ENCODE peak calls at places on chromosomes 16 and 17, in seven cellular contexts. One of them, this sample, is unnamed.

GRCh38 chr16:4264546-4264945 is 8.3 kb downstream of the TFAP4 start:
- DNase-seq in right lobe of liver: no peak
- DNase-seq in HCT116: no peak
- DNase-seq in nephron progenitor cell: no peak
- DNase-seq in mesothelial cell of epicardium: no peak
- DNase-seq in stomach: no peak
- DNase-seq in endothelial cell: no peak
- DNase-seq in this sample: no peak

GRCh38 chr17:17971431-17972125 is 622 bp downstream of the TOM1L2 start:
- DNase-seq in right lobe of liver: peak
- DNase-seq in HCT116: no peak
- DNase-seq in nephron progenitor cell: no peak
- DNase-seq in mesothelial cell of epicardium: no peak
- DNase-seq in stomach: peak
- DNase-seq in endothelial cell: no peak
- DNase-seq in this sample: no peak

GRCh38 chr17:65092262-65092661 is 35.7 kb upstream of the GNA13 start:
- DNase-seq in right lobe of liver: no peak
- DNase-seq in HCT116: no peak
- DNase-seq in nephron progenitor cell: no peak
- DNase-seq in mesothelial cell of epicardium: no peak
- DNase-seq in stomach: no peak
- DNase-seq in endothelial cell: no peak
- DNase-seq in this sample: no peak

GRCh38 chr16:12336158-12336557 is 359.6 kb downstream of the SNX29 start:
- DNase-seq in right lobe of liver: no peak
- DNase-seq in HCT116: no peak
- DNase-seq in nephron progenitor cell: no peak
- DNase-seq in mesothelial cell of epicardium: no peak
- DNase-seq in stomach: no peak
- DNase-seq in endothelial cell: no peak
- DNase-seq in this sample: no peak

GRCh38 chr17:8964801-8965393 is 610 bp downstream of the PIK3R5 start:
- DNase-seq in right lobe of liver: peak
- DNase-seq in HCT116: no peak
- DNase-seq in nephron progenitor cell: no peak
- DNase-seq in mesothelial cell of epicardium: no peak
- DNase-seq in stomach: no peak
- DNase-seq in endothelial cell: peak
- DNase-seq in this sample: peak

GRCh38 chr17:72976971-72977767 is 115.3 kb downstream of the SLC39A11 start:
- DNase-seq in right lobe of liver: peak
- DNase-seq in HCT116: peak
- DNase-seq in nephron progenitor cell: no peak
- DNase-seq in mesothelial cell of epicardium: peak
- DNase-seq in stomach: peak
- DNase-seq in endothelial cell: no peak
- DNase-seq in this sample: no peak

GRCh38 chr16:5328546-5328945 is 231.0 kb upstream of the EEF2KMT start:
- DNase-seq in right lobe of liver: no peak
- DNase-seq in HCT116: no peak
- DNase-seq in nephron progenitor cell: no peak
- DNase-seq in mesothelial cell of epicardium: no peak
- DNase-seq in stomach: no peak
- DNase-seq in endothelial cell: no peak
- DNase-seq in this sample: no peak

GRCh38 chr17:48213797-48214196 is 106.2 kb downstream of the SNX11 start:
- DNase-seq in right lobe of liver: no peak
- DNase-seq in HCT116: no peak
- DNase-seq in nephron progenitor cell: no peak
- DNase-seq in mesothelial cell of epicardium: no peak
- DNase-seq in stomach: no peak
- DNase-seq in endothelial cell: no peak
- DNase-seq in this sample: no peak

GRCh38 chr17:80615311-80615710 is 70.7 kb downstream of the RPTOR start:
- DNase-seq in right lobe of liver: no peak
- DNase-seq in HCT116: no peak
- DNase-seq in nephron progenitor cell: no peak
- DNase-seq in mesothelial cell of epicardium: no peak
- DNase-seq in stomach: no peak
- DNase-seq in endothelial cell: no peak
- DNase-seq in this sample: no peak

GRCh38 chr16:29807426-29808218 is 1.3 kb downstream of the MAZ start:
- DNase-seq in right lobe of liver: peak
- DNase-seq in HCT116: peak
- DNase-seq in nephron progenitor cell: peak
- DNase-seq in mesothelial cell of epicardium: peak
- DNase-seq in stomach: peak
- DNase-seq in endothelial cell: peak
- DNase-seq in this sample: peak

GRCh38 chr16:76653390-76654026 is 376.3 kb downstream of the CNTNAP4 start:
- DNase-seq in right lobe of liver: no peak
- DNase-seq in HCT116: no peak
- DNase-seq in nephron progenitor cell: peak
- DNase-seq in mesothelial cell of epicardium: no peak
- DNase-seq in stomach: no peak
- DNase-seq in endothelial cell: no peak
- DNase-seq in this sample: no peak

GRCh38 chr17:45742251-45742650 is 41.9 kb upstream of the CRHR1 start:
- DNase-seq in right lobe of liver: no peak
- DNase-seq in HCT116: no peak
- DNase-seq in nephron progenitor cell: no peak
- DNase-seq in mesothelial cell of epicardium: no peak
- DNase-seq in stomach: no peak
- DNase-seq in endothelial cell: no peak
- DNase-seq in this sample: no peak

GRCh38 chr16:84503751-84504395 is 586 bp downstream of the MEAK7 start:
- DNase-seq in right lobe of liver: peak
- DNase-seq in HCT116: no peak
- DNase-seq in nephron progenitor cell: no peak
- DNase-seq in mesothelial cell of epicardium: no peak
- DNase-seq in stomach: no peak
- DNase-seq in endothelial cell: no peak
- DNase-seq in this sample: no peak

GRCh38 chr17:48544356-48545021 is 420 bp downstream of the HOXB2 start:
- DNase-seq in right lobe of liver: peak
- DNase-seq in HCT116: no peak
- DNase-seq in nephron progenitor cell: peak
- DNase-seq in mesothelial cell of epicardium: peak
- DNase-seq in stomach: peak
- DNase-seq in endothelial cell: peak
- DNase-seq in this sample: peak

GRCh38 chr17:82897514-82898249 is 57.9 kb upstream of the ZNF750 start:
- DNase-seq in right lobe of liver: no peak
- DNase-seq in HCT116: no peak
- DNase-seq in nephron progenitor cell: no peak
- DNase-seq in mesothelial cell of epicardium: no peak
- DNase-seq in stomach: no peak
- DNase-seq in endothelial cell: no peak
- DNase-seq in this sample: no peak

GRCh38 chr16:28085376-28086171 is 22.1 kb upstream of the GSG1L start:
- DNase-seq in right lobe of liver: no peak
- DNase-seq in HCT116: no peak
- DNase-seq in nephron progenitor cell: no peak
- DNase-seq in mesothelial cell of epicardium: no peak
- DNase-seq in stomach: no peak
- DNase-seq in endothelial cell: no peak
- DNase-seq in this sample: no peak

GRCh38 chr17:4583796-4584124 is 569 bp upstream of the SMTNL2 start:
- DNase-seq in right lobe of liver: no peak
- DNase-seq in HCT116: peak
- DNase-seq in nephron progenitor cell: peak
- DNase-seq in mesothelial cell of epicardium: no peak
- DNase-seq in stomach: no peak
- DNase-seq in endothelial cell: peak
- DNase-seq in this sample: peak

GRCh38 chr17:80095038-80095843 is 6.1 kb upstream of the GAA start:
- DNase-seq in right lobe of liver: no peak
- DNase-seq in HCT116: no peak
- DNase-seq in nephron progenitor cell: no peak
- DNase-seq in mesothelial cell of epicardium: no peak
- DNase-seq in stomach: no peak
- DNase-seq in endothelial cell: no peak
- DNase-seq in this sample: no peak

GRCh38 chr16:24135624-24136296 is 120.4 kb upstream of the CACNG3 start:
- DNase-seq in right lobe of liver: no peak
- DNase-seq in HCT116: no peak
- DNase-seq in nephron progenitor cell: no peak
- DNase-seq in mesothelial cell of epicardium: no peak
- DNase-seq in stomach: no peak
- DNase-seq in endothelial cell: no peak
- DNase-seq in this sample: no peak

GRCh38 chr17:79023886-79024771 is at the start of gene C1QTNF1:
- DNase-seq in right lobe of liver: no peak
- DNase-seq in HCT116: no peak
- DNase-seq in nephron progenitor cell: peak
- DNase-seq in mesothelial cell of epicardium: no peak
- DNase-seq in stomach: peak
- DNase-seq in endothelial cell: peak
- DNase-seq in this sample: peak
- TF ChIP-seq CTCF in right lobe of liver: peak
- TF ChIP-seq CTCF in HCT116: peak
- TF ChIP-seq CTCF in nephron progenitor cell: peak
- TF ChIP-seq CTCF in mesothelial cell of epicardium: peak
- TF ChIP-seq CTCF in stomach: no peak
- TF ChIP-seq CTCF in endothelial cell: peak
- TF ChIP-seq CTCF in this sample: peak

DNA sequence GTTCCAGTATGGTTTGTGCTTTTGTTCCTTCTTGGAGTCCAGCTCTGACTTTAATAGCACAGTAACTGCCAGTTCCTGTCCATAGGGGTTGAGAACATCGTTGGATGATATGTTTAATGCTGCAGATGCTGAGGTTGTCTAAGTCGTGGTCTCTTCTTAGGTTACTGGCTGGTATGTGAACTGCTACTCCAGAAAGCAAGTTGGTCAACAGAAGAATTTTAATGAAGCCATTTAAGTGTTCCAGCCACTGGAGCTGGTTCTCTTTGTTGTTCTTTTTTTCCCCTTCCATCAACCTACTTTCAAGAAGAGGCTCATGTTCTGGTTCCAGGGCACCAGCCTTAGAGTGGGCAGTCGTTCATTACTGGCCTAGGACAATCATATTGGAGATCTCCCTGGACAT is 140.3 kb upstream of the TBX2 start:
- DNase-seq in right lobe of liver: no peak
- DNase-seq in HCT116: no peak
- DNase-seq in nephron progenitor cell: no peak
- DNase-seq in mesothelial cell of epicardium: no peak
- DNase-seq in stomach: no peak
- DNase-seq in endothelial cell: no peak
- DNase-seq in this sample: no peak
- TF ChIP-seq CTCF in right lobe of liver: no peak
- TF ChIP-seq CTCF in HCT116: no peak
- TF ChIP-seq CTCF in nephron progenitor cell: no peak
- TF ChIP-seq CTCF in mesothelial cell of epicardium: no peak
- TF ChIP-seq CTCF in stomach: no peak
- TF ChIP-seq CTCF in endothelial cell: no peak
- TF ChIP-seq CTCF in this sample: no peak

GRCh38 chr17:16919663-16920627 is 52.0 kb downstream of the TNFRSF13B start:
- DNase-seq in right lobe of liver: no peak
- DNase-seq in HCT116: no peak
- DNase-seq in nephron progenitor cell: no peak
- DNase-seq in mesothelial cell of epicardium: no peak
- DNase-seq in stomach: peak
- DNase-seq in endothelial cell: no peak
- DNase-seq in this sample: no peak
- TF ChIP-seq CTCF in right lobe of liver: no peak
- TF ChIP-seq CTCF in HCT116: peak
- TF ChIP-seq CTCF in nephron progenitor cell: no peak
- TF ChIP-seq CTCF in mesothelial cell of epicardium: no peak
- TF ChIP-seq CTCF in stomach: no peak
- TF ChIP-seq CTCF in endothelial cell: no peak
- TF ChIP-seq CTCF in this sample: no peak

DNA sequence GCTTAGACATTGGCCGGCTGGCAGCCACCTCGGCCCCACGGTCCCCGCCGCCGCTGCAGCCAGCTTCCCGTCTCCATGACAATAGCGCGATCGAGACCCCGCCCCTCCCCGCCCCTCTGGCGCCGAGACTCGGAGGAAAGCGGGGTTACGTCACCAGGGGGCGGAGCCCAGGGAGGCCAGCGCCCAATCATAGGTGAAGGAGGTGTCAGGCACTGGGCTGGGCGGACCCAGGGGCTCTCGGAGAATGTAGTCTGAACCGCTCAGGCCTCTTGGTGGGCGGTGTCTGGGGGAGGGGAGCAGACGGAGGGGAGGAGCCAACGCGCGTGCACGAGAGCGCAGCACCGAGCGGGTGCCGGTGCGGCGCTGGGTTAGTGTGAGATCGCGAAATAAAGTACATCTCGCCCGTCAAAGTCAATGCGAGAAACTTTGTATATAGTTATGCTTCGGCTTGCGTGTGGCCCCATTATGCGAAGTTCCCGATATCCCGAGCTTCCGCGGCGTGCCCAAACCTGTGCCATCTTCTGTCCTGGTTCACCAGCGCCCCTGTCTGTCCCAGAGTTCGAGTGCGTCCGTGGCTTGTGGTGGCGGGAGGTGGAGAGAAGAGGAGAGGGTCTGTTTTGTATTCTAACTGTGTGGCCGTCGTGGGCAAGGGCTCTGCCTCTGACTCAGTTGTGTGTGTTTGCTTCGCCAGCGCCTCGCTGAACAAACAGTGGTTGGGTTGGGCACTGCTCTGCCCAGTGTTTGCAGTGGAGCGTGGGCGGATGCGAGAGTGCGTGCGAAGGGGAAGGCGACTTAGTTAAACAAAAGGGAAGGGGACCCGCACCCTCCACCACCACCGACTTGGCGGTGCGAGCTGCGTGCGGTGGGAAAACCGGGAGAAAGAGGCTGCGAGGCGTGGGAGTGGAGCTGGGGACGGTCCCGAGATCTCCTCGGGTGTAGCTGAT is 1.3 kb upstream of the IRX5 start:
- DNase-seq in right lobe of liver: peak
- DNase-seq in HCT116: peak
- DNase-seq in nephron progenitor cell: peak
- DNase-seq in mesothelial cell of epicardium: peak
- DNase-seq in stomach: peak
- DNase-seq in endothelial cell: peak
- DNase-seq in this sample: peak
- TF ChIP-seq CTCF in right lobe of liver: no peak
- TF ChIP-seq CTCF in HCT116: peak
- TF ChIP-seq CTCF in nephron progenitor cell: no peak
- TF ChIP-seq CTCF in mesothelial cell of epicardium: no peak
- TF ChIP-seq CTCF in stomach: no peak
- TF ChIP-seq CTCF in endothelial cell: peak
- TF ChIP-seq CTCF in this sample: no peak

GRCh38 chr16:74677868-74678267 is 11.2 kb upstream of the RFWD3 start:
- DNase-seq in right lobe of liver: no peak
- DNase-seq in HCT116: no peak
- DNase-seq in nephron progenitor cell: no peak
- DNase-seq in mesothelial cell of epicardium: no peak
- DNase-seq in stomach: no peak
- DNase-seq in endothelial cell: no peak
- DNase-seq in this sample: no peak
- TF ChIP-seq CTCF in right lobe of liver: no peak
- TF ChIP-seq CTCF in HCT116: no peak
- TF ChIP-seq CTCF in nephron progenitor cell: no peak
- TF ChIP-seq CTCF in mesothelial cell of epicardium: no peak
- TF ChIP-seq CTCF in stomach: no peak
- TF ChIP-seq CTCF in endothelial cell: no peak
- TF ChIP-seq CTCF in this sample: no peak

GRCh38 chr16:8849411-8850011 is 19.3 kb downstream of the CARHSP1 start:
- DNase-seq in right lobe of liver: no peak
- DNase-seq in HCT116: no peak
- DNase-seq in nephron progenitor cell: no peak
- DNase-seq in mesothelial cell of epicardium: no peak
- DNase-seq in stomach: no peak
- DNase-seq in endothelial cell: no peak
- DNase-seq in this sample: no peak
- TF ChIP-seq CTCF in right lobe of liver: no peak
- TF ChIP-seq CTCF in HCT116: no peak
- TF ChIP-seq CTCF in nephron progenitor cell: no peak
- TF ChIP-seq CTCF in mesothelial cell of epicardium: no peak
- TF ChIP-seq CTCF in stomach: no peak
- TF ChIP-seq CTCF in endothelial cell: no peak
- TF ChIP-seq CTCF in this sample: no peak